ENCODE peak calls at places on chromosomes 16 and 17, in six cellular contexts. L, U, M, J, N and Q are unnamed samples.

GRCh38 chr17:74431568-74432483 is at the start of gene GPRC5C:
- DNase-seq in N (peak), U (peak), M (no peak), J (peak), L (peak), Q (peak)

GRCh38 chr16:28326881-28327610 is 34.7 kb downstream of the SBK1 start:
- DNase-seq in M (peak), L (peak), N (no peak), U (peak), J (peak), Q (no peak)

GRCh38 chr16:66287916-66288315 is 78.6 kb upstream of the CDH5 start:
- DNase-seq in J (no peak), L (no peak), N (no peak), M (no peak), U (peak), Q (no peak)

GRCh38 chr16:55821210-55821609 is 11.7 kb downstream of the CES1 start:
- DNase-seq in U (no peak), J (no peak), N (no peak), L (no peak), M (no peak), Q (no peak)

GRCh38 chr16:81535679-81536360 is 91.2 kb downstream of the CMIP start:
- DNase-seq in J (no peak), M (no peak), N (no peak), L (no peak), U (no peak), Q (no peak)

GRCh38 chr17:37478187-37478586 is 11.5 kb upstream of the DUSP14 start:
- DNase-seq in M (peak), U (no peak), J (peak), N (no peak), L (peak), Q (no peak)

GRCh38 chr17:51799981-51800380 is 358.5 kb downstream of the CA10 start:
- DNase-seq in U (no peak), M (no peak), L (no peak), J (no peak), N (no peak), Q (no peak)

GRCh38 chr17:30164531-30164930 is 47.9 kb downstream of the NSRP1 start:
- DNase-seq in L (no peak), M (no peak), N (no peak), U (no peak), J (no peak), Q (no peak)

GRCh38 chr16:28264656-28265055 is 27.7 kb upstream of the SBK1 start:
- DNase-seq in U (peak), M (peak), L (peak), N (no peak), J (peak), Q (no peak)

DNA sequence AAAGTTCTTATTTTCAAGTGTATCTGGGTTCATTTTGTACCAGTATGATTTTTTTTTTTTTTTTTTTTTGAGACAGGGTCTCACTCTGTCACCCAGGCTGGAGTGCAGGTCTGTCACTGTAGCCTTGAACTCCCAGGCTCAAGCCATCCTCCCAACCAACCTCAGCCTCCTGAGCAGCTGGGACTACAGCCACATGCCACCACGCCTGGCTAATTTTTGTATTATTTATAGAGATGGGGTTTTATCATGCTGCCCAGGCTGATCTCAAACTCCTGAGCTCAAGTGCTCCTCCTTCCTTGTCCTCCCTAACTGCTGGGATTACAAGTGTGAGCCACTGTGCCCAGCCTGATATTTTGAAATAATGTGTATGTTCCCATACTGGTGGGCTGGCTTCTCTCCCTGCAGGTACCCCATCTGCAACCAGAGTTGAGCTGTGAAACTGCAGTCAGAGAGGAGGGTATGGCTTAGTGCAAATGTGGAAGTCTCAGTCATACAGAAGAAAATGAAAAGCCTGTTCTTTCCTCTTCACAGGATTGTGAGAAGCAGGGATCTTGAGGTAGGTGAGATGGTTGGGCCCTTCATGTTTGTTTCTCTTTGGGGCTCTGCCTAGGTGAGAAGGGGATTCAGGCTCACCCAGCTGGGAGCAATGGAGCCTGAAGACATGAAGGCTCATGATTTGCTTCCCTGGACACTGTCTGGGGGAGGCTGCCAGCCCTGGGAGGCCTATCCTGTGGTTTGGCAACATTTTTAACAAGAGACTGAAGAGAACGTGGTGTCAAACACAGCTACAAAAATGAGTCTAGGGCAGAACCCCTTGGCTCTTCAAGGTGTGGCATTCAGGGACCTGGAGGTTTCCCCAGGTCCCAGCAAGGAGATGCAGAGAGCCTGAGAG is 41.3 kb upstream of the SIAH1 start:
- DNase-seq in U (no peak), J (no peak), M (peak), N (no peak), L (no peak), Q (no peak)
- H4K91ac ChIP-seq in U (no peak), J (no peak), M (no peak), N (no peak), L (no peak), Q (no peak)

GRCh38 chr17:48438662-48439061 is 8.6 kb upstream of the SKAP1 start:
- DNase-seq in U (no peak), N (no peak), L (no peak), J (no peak), M (no peak), Q (no peak)
- H4K91ac ChIP-seq in U (no peak), N (no peak), L (no peak), J (no peak), M (no peak), Q (no peak)

GRCh38 chr17:80719449-80719848 is 174.8 kb downstream of the RPTOR start:
- DNase-seq in N (no peak), J (no peak), M (no peak), U (no peak), L (no peak), Q (no peak)
- H4K91ac ChIP-seq in N (no peak), J (peak), M (no peak), U (no peak), L (no peak), Q (no peak)

GRCh38 chr17:82008941-82009405 is 13.7 kb downstream of the CENPX start:
- DNase-seq in N (no peak), M (no peak), U (no peak), J (no peak), L (no peak), Q (no peak)
- H4K91ac ChIP-seq in N (no peak), M (no peak), U (no peak), J (no peak), L (peak), Q (no peak)

DNA sequence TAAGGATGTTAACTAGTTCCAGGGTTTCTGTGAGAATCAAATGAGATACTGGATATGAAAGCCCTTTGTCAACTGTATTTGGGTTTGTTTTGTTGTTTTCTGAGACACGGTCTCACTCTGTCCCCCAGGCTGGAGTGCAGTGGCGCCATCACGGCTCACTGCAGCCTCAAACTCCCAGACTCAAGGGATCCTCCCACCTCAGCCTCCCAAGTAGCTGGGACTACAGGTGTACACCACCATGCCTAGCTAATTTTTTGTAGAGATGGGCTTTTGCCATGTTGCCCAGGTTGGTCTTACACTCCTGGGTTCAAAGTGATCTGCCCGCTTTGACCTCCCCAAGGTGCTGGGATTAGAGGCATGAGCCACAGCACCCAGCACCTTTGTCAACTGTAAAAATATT is 8.9 kb downstream of the SUPT4H1 start:
- DNase-seq in J (no peak), M (no peak), U (no peak), N (no peak), L (no peak), Q (no peak)
- H4K91ac ChIP-seq in J (no peak), M (no peak), U (no peak), N (no peak), L (no peak), Q (no peak)

GRCh38 chr17:5183410-5183793 is 8.3 kb downstream of the ZNF594 start:
- DNase-seq in N (no peak), L (no peak), J (no peak), U (no peak), M (no peak), Q (no peak)
- H4K91ac ChIP-seq in N (no peak), L (no peak), J (no peak), U (no peak), M (no peak), Q (no peak)

GRCh38 chr16:15607700-15608396 is 35.1 kb downstream of the MARF1 start:
- DNase-seq in J (peak), L (peak), U (no peak), M (peak), N (no peak), Q (no peak)

GRCh38 chr16:15608398-15609285 is 34.3 kb downstream of the MARF1 start:
- DNase-seq in N (no peak), M (peak), L (peak), U (no peak), J (peak), Q (no peak)

GRCh38 chr16:15611610-15612009 is 31.3 kb downstream of the MARF1 start:
- DNase-seq in N (no peak), U (no peak), J (no peak), L (peak), M (peak), Q (no peak)

GRCh38 chr16:15610369-15610871 is 32.5 kb downstream of the MARF1 start:
- DNase-seq in L (peak), J (peak), U (no peak), M (peak), N (no peak), Q (no peak)

GRCh38 chr16:15609286-15609649 is 33.7 kb downstream of the MARF1 start:
- DNase-seq in M (no peak), U (no peak), N (no peak), L (peak), J (no peak), Q (no peak)
- H4K91ac ChIP-seq in M (no peak), U (no peak), N (no peak), L (no peak), J (no peak), Q (no peak)